ENCODE peak calls at places on chromosomes 3 and 15, in ten cellular contexts. N is LNCaP clone FGC, S is dorsolateral prefrontal cortex, G is brain microvascular endothelial cell, M is GM23338, W is heart left ventricle, K is foreskin fibroblast, F is spleen, X is lower lobe of right lung, Q is esophagus squamous epithelium. I is an unnamed sample.

GRCh38 chr3:38165722-38166387 is 518 bp downstream of the OXSR1 start:
- DNase-seq in N (no peak), S (peak), G (peak), M (peak), W (peak), K (peak), F (no peak), X (peak), Q (no peak), I (no peak)

GRCh38 chr3:131526801-131527347 is 24.1 kb upstream of the MRPL3 start:
- DNase-seq in N (no peak), S (peak), G (peak), M (peak), W (peak), K (peak), F (peak), X (peak), Q (no peak), I (peak)

GRCh38 chr15:25947336-25948080 is 84.4 kb upstream of the ATP10A start:
- DNase-seq in N (no peak), S (peak), G (no peak), M (peak), W (no peak), K (peak), F (no peak), X (no peak), Q (no peak), I (no peak)

GRCh38 chr3:72907131-72907697 is 19.4 kb downstream of the GXYLT2 start:
- DNase-seq in N (no peak), S (no peak), G (no peak), M (no peak), W (peak), K (peak), F (no peak), X (no peak), Q (no peak), I (no peak)

GRCh38 chr3:181696641-181697230 is 15.0 kb upstream of the SOX2 start:
- DNase-seq in N (no peak), S (no peak), G (no peak), M (no peak), W (no peak), K (no peak), F (no peak), X (no peak), Q (no peak), I (no peak)

GRCh38 chr3:142028174-142028833 is 121.0 kb downstream of the TFDP2 start:
- DNase-seq in N (peak), S (no peak), G (peak), M (peak), W (peak), K (peak), F (no peak), X (no peak), Q (no peak), I (peak)

GRCh38 chr3:186216903-186217819 is 108.3 kb upstream of the ETV5 start:
- DNase-seq in N (no peak), S (no peak), G (no peak), M (no peak), W (no peak), K (peak), F (no peak), X (no peak), Q (no peak), I (no peak)

GRCh38 chr3:33364531-33365128 is 75.6 kb downstream of the UBP1 start:
- DNase-seq in N (no peak), S (no peak), G (peak), M (no peak), W (no peak), K (peak), F (no peak), X (no peak), Q (no peak), I (no peak)

GRCh38 chr3:131735121-131735520 is 232.3 kb upstream of the MRPL3 start:
- DNase-seq in N (no peak), S (no peak), G (no peak), M (no peak), W (no peak), K (peak), F (no peak), X (no peak), Q (no peak), I (no peak)

GRCh38 chr3:46504780-46505179 is 7.0 kb downstream of the RTP3 start:
- DNase-seq in N (no peak), S (no peak), G (no peak), M (no peak), W (no peak), K (no peak), F (no peak), X (no peak), Q (no peak), I (no peak)

GRCh38 chr15:75666823-75667501 is 19.2 kb downstream of the SNX33 start:
- DNase-seq in N (no peak), S (no peak), G (peak), M (no peak), W (peak), K (peak), F (peak), X (peak), Q (peak), I (no peak)

GRCh38 chr15:101852356-101852755 is 40.4 kb downstream of the OR4F15 start:
- DNase-seq in N (peak), S (no peak), G (no peak), M (no peak), W (no peak), K (peak), F (no peak), X (no peak), Q (no peak), I (no peak)

GRCh38 chr15:46129145-46129544 is 494.3 kb downstream of the SQOR start:
- DNase-seq in N (no peak), S (no peak), G (no peak), M (no peak), W (no peak), K (no peak), F (no peak), X (no peak), Q (no peak), I (no peak)

GRCh38 chr3:10529809-10530208 is 24.4 kb upstream of the ATP2B2 start:
- DNase-seq in N (no peak), S (peak), G (no peak), M (no peak), W (peak), K (no peak), F (no peak), X (no peak), Q (no peak), I (no peak)

GRCh38 chr15:60137711-60138396 is 133.7 kb downstream of the FOXB1 start:
- DNase-seq in N (no peak), S (no peak), G (peak), M (no peak), W (no peak), K (peak), F (no peak), X (no peak), Q (no peak), I (no peak)

GRCh38 chr3:33146791-33147445 is 33.1 kb downstream of the CRTAP start:
- DNase-seq in N (peak), S (no peak), G (peak), M (peak), W (no peak), K (peak), F (no peak), X (no peak), Q (no peak), I (no peak)

GRCh38 chr15:74327756-74328155 is 39.7 kb downstream of the CYP11A1 start:
- DNase-seq in N (no peak), S (no peak), G (peak), M (no peak), W (no peak), K (no peak), F (no peak), X (no peak), Q (no peak), I (no peak)

DNA sequence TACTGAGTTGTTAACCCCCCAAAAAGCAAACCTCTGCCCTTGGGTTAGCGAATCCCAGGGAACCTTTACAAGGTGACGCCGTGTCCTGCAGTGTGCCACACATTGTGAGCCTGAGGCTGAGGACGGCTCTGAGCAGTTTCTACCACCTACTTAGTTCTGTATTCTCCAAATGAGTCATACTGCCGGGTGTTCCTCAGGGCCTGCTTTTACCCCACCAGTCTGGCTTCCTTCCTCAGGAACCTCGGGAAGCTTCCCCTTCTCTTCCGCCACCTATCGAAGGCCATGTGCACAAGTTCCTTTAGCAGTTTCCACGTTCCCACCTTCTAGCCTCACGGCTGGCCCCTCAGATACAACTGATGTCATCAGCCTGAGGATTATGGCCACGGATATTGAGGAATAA is 384.0 kb upstream of the TPM1 start:
- DNase-seq in N (no peak), S (no peak), G (peak), M (no peak), W (peak), K (peak), F (no peak), X (no peak), Q (no peak), I (no peak)
- H3K4me3 ChIP-seq in N (no peak), S (no peak), G (no peak), M (no peak), W (no peak), K (no peak), F (no peak), X (no peak), Q (no peak), I (no peak)

DNA sequence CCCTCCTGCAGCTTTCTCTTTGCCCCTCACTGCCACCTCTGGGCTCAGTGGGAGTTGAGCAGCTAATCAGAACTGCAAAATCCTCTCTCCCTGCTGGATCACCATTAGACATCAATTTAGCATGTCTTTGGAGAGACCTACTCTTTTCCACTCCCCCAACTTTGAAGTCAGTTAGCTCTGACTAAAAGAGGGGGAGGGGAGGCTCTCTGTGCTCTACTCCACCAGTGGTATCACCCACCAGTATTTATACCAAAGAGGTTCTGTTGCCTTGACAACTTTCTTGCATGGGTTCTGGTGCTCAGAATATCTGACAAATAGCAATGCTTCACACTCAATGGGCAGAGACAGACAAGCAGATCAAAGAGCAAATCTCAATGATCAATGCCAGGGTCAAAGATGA is 146.2 kb upstream of the ROPN1 start:
- DNase-seq in N (no peak), S (no peak), G (no peak), M (no peak), W (no peak), K (no peak), F (no peak), X (no peak), Q (no peak), I (no peak)
- TF ChIP-seq CTCF in N (no peak), S (no peak), G (no peak), M (no peak), W (no peak), K (no peak), F (no peak), X (no peak), Q (no peak), I (no peak)

GRCh38 chr15:56019819-56020218 is 26.4 kb upstream of the NEDD4 start:
- DNase-seq in N (no peak), S (no peak), G (no peak), M (no peak), W (no peak), K (no peak), F (no peak), X (no peak), Q (no peak), I (no peak)
- H3K4me3 ChIP-seq in N (no peak), S (no peak), G (no peak), M (no peak), W (no peak), K (no peak), F (no peak), X (no peak), Q (no peak), I (no peak)

DNA sequence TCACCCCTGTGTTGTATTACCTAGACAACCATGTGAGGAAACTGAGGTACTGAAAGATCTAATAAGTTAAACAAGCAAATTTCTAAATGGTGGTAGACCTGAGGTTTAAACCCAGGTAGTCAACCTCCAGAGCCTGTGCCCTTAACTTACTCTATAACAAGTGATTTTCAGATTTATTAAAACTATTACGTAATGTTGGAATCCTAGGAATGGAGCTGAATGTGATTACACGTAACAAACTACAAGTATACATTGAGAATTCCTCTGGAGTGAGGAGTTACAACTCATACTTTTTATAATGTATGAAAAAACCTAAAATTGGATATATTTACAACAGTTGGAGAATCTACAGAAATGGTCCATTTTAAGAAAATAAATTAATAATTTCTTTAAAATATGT is 18.0 kb downstream of the FAM98B start:
- DNase-seq in N (no peak), S (no peak), G (no peak), M (no peak), W (no peak), K (no peak), F (no peak), X (no peak), Q (no peak), I (no peak)
- TF ChIP-seq CTCF in N (no peak), S (no peak), G (no peak), M (no peak), W (no peak), K (no peak), F (no peak), X (no peak), Q (no peak), I (no peak)

GRCh38 chr3:169365993-169366915 is 297.3 kb downstream of the MECOM start:
- DNase-seq in N (no peak), S (no peak), G (no peak), M (no peak), W (no peak), K (no peak), F (no peak), X (no peak), Q (no peak), I (no peak)

GRCh38 chr3:169367016-169367415 is 296.5 kb downstream of the MECOM start:
- DNase-seq in N (no peak), S (no peak), G (no peak), M (no peak), W (no peak), K (no peak), F (no peak), X (no peak), Q (no peak), I (no peak)

GRCh38 chr3:169363318-169363717 is 300.2 kb downstream of the MECOM start:
- DNase-seq in N (no peak), S (no peak), G (no peak), M (no peak), W (no peak), K (no peak), F (no peak), X (no peak), Q (no peak), I (no peak)

GRCh38 chr3:169362261-169362660 is 301.3 kb downstream of the MECOM start:
- DNase-seq in N (no peak), S (no peak), G (no peak), M (no peak), W (peak), K (peak), F (no peak), X (no peak), Q (no peak), I (no peak)

DNA sequence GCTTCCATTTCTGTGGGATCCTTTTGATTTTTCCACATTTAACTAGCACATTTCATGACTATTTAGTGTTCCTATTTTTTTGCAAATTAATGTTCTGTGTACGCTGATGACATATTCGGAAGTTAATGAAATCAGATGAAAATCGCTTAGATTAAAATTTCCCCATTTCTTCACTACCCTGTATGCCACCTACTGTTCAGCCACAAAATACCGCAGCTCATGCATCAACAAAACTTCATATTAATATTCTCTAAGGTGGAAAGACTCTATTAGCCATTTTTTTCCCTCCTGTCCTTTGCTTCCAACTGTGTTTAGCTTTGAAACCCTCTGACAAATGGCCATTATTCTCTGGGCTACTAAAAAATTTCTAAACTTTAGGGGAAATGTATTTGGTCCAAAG is 300.6 kb downstream of the MECOM start:
- DNase-seq in N (no peak), S (no peak), G (no peak), M (no peak), W (no peak), K (peak), F (no peak), X (no peak), Q (no peak), I (no peak)
- H3K4me3 ChIP-seq in N (no peak), S (no peak), G (no peak), M (no peak), W (no peak), K (no peak), F (no peak), X (no peak), Q (no peak), I (no peak)

GRCh38 chr3:63370094-63370493 is 92.0 kb downstream of the SYNPR start:
- DNase-seq in N (no peak), S (no peak), G (no peak), M (no peak), W (no peak), K (no peak), F (no peak), X (no peak), Q (no peak), I (no peak)

GRCh38 chr3:63364495-63364894 is 86.4 kb downstream of the SYNPR start:
- DNase-seq in N (peak), S (no peak), G (peak), M (peak), W (no peak), K (peak), F (no peak), X (no peak), Q (no peak), I (no peak)

GRCh38 chr3:63364909-63365308 is 86.8 kb downstream of the SYNPR start:
- DNase-seq in N (no peak), S (no peak), G (no peak), M (peak), W (no peak), K (no peak), F (no peak), X (no peak), Q (no peak), I (no peak)
- TF ChIP-seq CTCF in N (peak), S (peak), G (peak), M (peak), W (no peak), K (no peak), F (no peak), X (no peak), Q (no peak), I (peak)

GRCh38 chr3:16883726-16884083 is 1.1 kb upstream of the PLCL2 start:
- DNase-seq in N (no peak), S (no peak), G (no peak), M (no peak), W (no peak), K (no peak), F (no peak), X (no peak), Q (no peak), I (no peak)
- H3K4me3 ChIP-seq in N (no peak), S (peak), G (peak), M (peak), W (peak), K (peak), F (peak), X (peak), Q (peak), I (peak)

GRCh38 chr3:195260286-195260905 is 10.6 kb downstream of the XXYLT1 start:
- DNase-seq in N (no peak), S (peak), G (no peak), M (peak), W (peak), K (peak), F (no peak), X (no peak), Q (no peak), I (no peak)
- TF ChIP-seq CTCF in N (no peak), S (peak), G (no peak), M (no peak), W (peak), K (peak), F (peak), X (peak), Q (no peak), I (no peak)